ENCODE peak calls at places on chromosomes 6 and 20, in eight cellular contexts. Z is cardiac muscle cell, O is HCT116, I is A549, K is neural progenitor cell, D is sigmoid colon, N is GM23248, R is upper lobe of right lung. S is an unnamed sample. For H3K4me1, the result is how much of the 10 kb centered on the place peaks cover.

GRCh38 chr6:27311806-27312145 is 297 bp downstream of the POM121L2 start:
- DNase-seq in K (peak), N (no peak), I (no peak), D (no peak), O (no peak), Z (no peak), R (no peak), S (no peak)

GRCh38 chr20:48632825-48633619 is 194.8 kb downstream of the PREX1 start:
- DNase-seq in O (no peak), N (no peak), R (no peak), I (no peak), Z (no peak), D (no peak), K (no peak), S (no peak)

GRCh38 chr20:45342863-45343444 is 5.3 kb downstream of the SDC4 start:
- DNase-seq in O (no peak), N (no peak), I (no peak), K (no peak), Z (no peak), D (no peak), R (no peak), S (no peak)

GRCh38 chr6:47132724-47133123 is 90.6 kb upstream of the ADGRF1 start:
- DNase-seq in I (no peak), D (no peak), K (no peak), Z (no peak), N (no peak), R (no peak), O (no peak), S (no peak)

GRCh38 chr20:45993197-45993951 is 15.3 kb upstream of the MMP9 start:
- DNase-seq in K (no peak), Z (no peak), R (peak), N (peak), O (peak), I (peak), D (peak), S (no peak)

GRCh38 chr20:37627060-37627766 is 66.6 kb upstream of the CTNNBL1 start:
- DNase-seq in D (no peak), Z (peak), N (peak), K (peak), O (peak), I (peak), R (no peak), S (peak)

GRCh38 chr6:6320901-6321300 is 439 bp upstream of the F13A1 start:
- DNase-seq in K (peak), R (no peak), I (no peak), N (peak), D (no peak), O (no peak), Z (no peak), S (no peak)

GRCh38 chr6:4155848-4156466 is 20.6 kb upstream of the ECI2 start:
- DNase-seq in Z (peak), O (peak), K (peak), R (no peak), N (peak), D (peak), I (peak), S (peak)

GRCh38 chr6:1242439-1242838 is 69.5 kb upstream of the FOXQ1 start:
- DNase-seq in D (no peak), N (peak), R (no peak), Z (no peak), K (no peak), I (no peak), O (no peak), S (no peak)

GRCh38 chr6:90537723-90538407 is 49.0 kb downstream of the MAP3K7 start:
- DNase-seq in D (no peak), K (no peak), Z (peak), O (no peak), R (no peak), I (no peak), N (peak), S (no peak)

DNA sequence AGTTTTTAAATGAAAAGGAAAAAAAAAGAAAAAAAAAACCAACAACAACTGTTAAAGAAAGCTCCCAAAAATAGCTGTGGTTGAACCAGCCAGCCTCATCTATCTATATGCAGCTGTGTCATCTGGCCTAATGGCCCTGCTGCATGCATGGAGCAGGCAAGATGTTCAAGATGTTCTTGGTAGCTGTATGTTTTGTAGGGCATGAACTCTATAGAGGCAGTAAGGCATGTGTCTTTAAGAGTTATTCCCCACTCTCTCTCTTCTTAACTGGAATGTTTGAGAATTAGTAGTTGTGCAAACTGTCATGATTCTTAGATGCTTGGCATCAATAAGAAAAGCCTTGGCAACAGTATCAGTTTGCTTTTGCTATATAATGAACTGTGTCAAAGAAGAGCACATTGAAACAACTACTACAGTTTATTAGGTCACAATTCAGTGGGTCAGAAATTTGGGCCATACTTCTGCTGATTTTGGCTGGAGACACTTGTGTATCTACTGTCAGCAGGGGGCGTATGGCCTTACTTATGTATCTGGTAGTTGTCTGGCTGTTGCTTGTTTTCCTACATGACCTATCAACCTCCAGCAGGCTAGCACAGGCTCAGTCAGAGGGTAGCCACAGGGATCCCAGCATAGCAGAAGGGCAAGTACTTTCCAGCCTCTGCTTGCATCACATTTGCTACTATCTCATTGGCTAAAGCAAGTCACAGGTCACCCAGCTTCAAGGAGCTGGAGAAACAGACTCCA is 56.1 kb upstream of the LAMP5 start:
- DNase-seq in N (peak), O (peak), K (peak), Z (peak), D (no peak), I (peak), R (no peak), S (peak)
- H3K4me1 ChIP-seq in N (under half), O (under half), K (under half), Z (under half), D (under half), I (under half), R (under half), S (under half)

GRCh38 chr6:43773981-43774775 is 4.2 kb downstream of the VEGFA start:
- DNase-seq in R (peak), N (no peak), O (no peak), Z (no peak), D (peak), I (no peak), K (no peak), S (no peak)
- H3K4me1 ChIP-seq in R (under half), N (under half), O (half or more), Z (under half), D (under half), I (under half), K (under half), S (under half)

DNA sequence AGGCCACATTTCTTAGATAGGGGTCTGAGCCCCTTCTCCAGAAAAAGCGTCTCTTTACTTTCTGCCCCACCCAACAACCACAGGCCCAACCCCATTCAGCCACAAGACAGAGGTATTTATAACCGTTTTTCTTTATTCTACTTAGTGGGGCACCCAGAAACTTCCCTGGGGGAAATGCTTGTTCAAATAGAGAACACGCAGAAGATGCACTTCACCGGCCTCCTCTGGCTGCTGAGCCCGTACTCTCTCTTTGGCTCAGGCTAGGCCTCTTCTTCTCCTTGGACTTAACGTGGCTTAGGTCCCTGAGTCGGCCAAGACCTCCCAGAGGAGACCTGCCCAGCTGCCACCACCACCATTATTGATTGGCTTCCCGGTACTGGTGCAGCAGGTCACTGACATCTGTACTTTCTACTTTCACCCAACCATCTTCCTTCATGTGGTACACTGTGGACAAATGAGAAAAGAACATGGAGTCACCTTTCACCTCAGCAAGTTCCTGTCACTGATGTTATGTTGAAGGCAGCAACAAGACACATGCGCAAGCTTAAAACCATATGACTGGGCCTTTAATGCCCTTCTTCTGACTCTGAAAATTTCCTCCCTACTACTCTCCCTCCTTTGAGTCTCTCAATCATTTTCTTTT is 2.2 kb upstream of the TAP2 start:
- DNase-seq in O (no peak), D (peak), Z (no peak), N (no peak), I (no peak), R (no peak), K (no peak), S (no peak)
- H3K4me1 ChIP-seq in O (under half), D (under half), Z (under half), N (under half), I (under half), R (under half), K (under half), S (under half)

DNA sequence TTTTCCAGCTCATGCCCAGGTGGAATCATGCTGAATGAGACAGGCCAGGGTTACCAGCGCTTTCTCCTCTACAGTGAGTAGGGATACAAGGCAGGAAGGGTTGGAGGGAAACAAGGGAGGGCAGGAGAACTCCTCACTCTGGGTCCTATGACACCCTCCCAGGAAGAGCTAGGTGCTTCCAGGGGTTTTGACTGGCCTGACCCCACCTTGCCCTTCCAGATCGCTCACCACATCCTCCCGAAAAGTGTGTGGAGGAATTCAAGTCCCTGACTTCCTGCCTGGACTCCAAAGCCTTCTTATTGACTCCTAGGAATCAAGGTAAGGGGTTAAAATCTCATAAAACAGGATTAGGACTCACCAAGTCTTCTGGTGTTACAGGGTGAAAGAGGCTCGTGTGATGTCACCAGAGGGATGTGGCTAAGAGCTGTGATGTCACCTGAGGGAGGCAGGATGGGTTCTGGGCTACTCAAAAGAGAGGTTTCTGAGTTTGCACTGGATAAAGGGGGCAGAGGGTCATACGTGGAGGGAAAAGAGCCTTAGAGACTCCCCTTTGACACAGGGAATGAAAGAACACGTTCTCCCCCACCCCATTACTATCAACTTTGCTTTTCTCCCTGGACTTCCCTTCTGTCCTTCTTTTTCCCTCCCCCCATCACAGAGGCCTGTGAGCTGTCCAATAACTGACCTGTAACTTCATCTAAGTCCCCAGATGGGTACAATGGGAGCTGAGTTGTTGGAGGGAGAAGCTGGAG is 1.9 kb downstream of the APOM start:
- DNase-seq in K (no peak), D (no peak), N (peak), I (no peak), O (no peak), Z (no peak), R (no peak), S (no peak)
- H3K4me1 ChIP-seq in K (under half), D (under half), N (under half), I (under half), O (under half), Z (under half), R (under half), S (under half)

S was measured in HAP-1.